ENCODE peak calls at places on chromosomes 3 and 15, in four cellular contexts. T, L, H and I are unnamed samples.

GRCh38 chr3:32913790-32914446 is 37.5 kb upstream of the CCR4 start:
- DNase-seq in T (no peak), L (no peak), H (no peak), I (no peak)

GRCh38 chr3:18982920-18983319 is 165.4 kb upstream of the KCNH8 start:
- DNase-seq in T (no peak), L (no peak), H (no peak), I (no peak)

GRCh38 chr3:126308394-126309125 is 48.6 kb downstream of the KLF15 start:
- DNase-seq in T (no peak), L (no peak), H (no peak), I (no peak)

GRCh38 chr15:57610130-57610529 is 18.4 kb downstream of the MYZAP start:
- DNase-seq in T (no peak), L (peak), H (no peak), I (no peak)

GRCh38 chr3:30984855-30985793 is 90.7 kb upstream of the GADL1 start:
- DNase-seq in T (no peak), L (peak), H (no peak), I (no peak)

GRCh38 chr3:9308298-9308990 is 54.4 kb upstream of the THUMPD3 start:
- DNase-seq in T (no peak), L (no peak), H (no peak), I (no peak)

GRCh38 chr15:58355965-58356358 is 75.8 kb upstream of the LIPC start:
- DNase-seq in T (no peak), L (no peak), H (no peak), I (no peak)

GRCh38 chr3:119311191-119311925 is 17.2 kb downstream of the ARHGAP31 start:
- DNase-seq in T (no peak), L (peak), H (no peak), I (no peak)

GRCh38 chr3:25151497-25151896 is 276.6 kb upstream of the RARB start:
- DNase-seq in T (no peak), L (no peak), H (no peak), I (no peak)

GRCh38 chr3:64267774-64268604 is 42.7 kb upstream of the PRICKLE2 start:
- DNase-seq in T (peak), L (peak), H (no peak), I (no peak)

GRCh38 chr3:183884437-183885296 is at the start of gene PARL:
- DNase-seq in T (peak), L (peak), H (peak), I (peak)

GRCh38 chr3:64359735-64360134 is 134.5 kb upstream of the PRICKLE2 start:
- DNase-seq in T (no peak), L (no peak), H (no peak), I (no peak)

GRCh38 chr3:17195856-17196604 is 311.3 kb downstream of the PLCL2 start:
- DNase-seq in T (peak), L (peak), H (no peak), I (no peak)

GRCh38 chr15:101489633-101490407 is at the start of gene PCSK6:
- DNase-seq in T (peak), L (no peak), H (no peak), I (peak)

GRCh38 chr3:150114873-150115570 is 144.3 kb upstream of the PFN2 start:
- DNase-seq in T (no peak), L (peak), H (no peak), I (no peak)

GRCh38 chr15:96064351-96064756 is 266.1 kb upstream of the NR2F2 start:
- DNase-seq in T (no peak), L (peak), H (no peak), I (no peak)

GRCh38 chr15:73959012-73959581 is 32.8 kb downstream of the LOXL1 start:
- DNase-seq in T (no peak), L (no peak), H (peak), I (no peak)

GRCh38 chr3:194769020-194769643 is 83.4 kb downstream of the FAM43A start:
- DNase-seq in T (peak), L (peak), H (peak), I (no peak)
- TF ChIP-seq CTCF in T (no peak), L (no peak), H (no peak), I (no peak)

GRCh38 chr3:48556796-48557626 is at the start of gene PFKFB4:
- DNase-seq in T (peak), L (peak), H (peak), I (peak)
- TF ChIP-seq CTCF in T (peak), L (no peak), H (no peak), I (no peak)

GRCh38 chr3:20041197-20041780 is 1.0 kb downstream of the KAT2B start:
- DNase-seq in T (peak), L (peak), H (peak), I (no peak)

GRCh38 chr3:20042331-20042730 is 2.1 kb downstream of the KAT2B start:
- DNase-seq in T (no peak), L (no peak), H (no peak), I (no peak)

GRCh38 chr3:20039082-20039764 is 1.0 kb upstream of the KAT2B start:
- DNase-seq in T (peak), L (no peak), H (no peak), I (no peak)

GRCh38 chr3:20039765-20040475 is at the start of gene KAT2B:
- DNase-seq in T (peak), L (peak), H (peak), I (no peak)

DNA sequence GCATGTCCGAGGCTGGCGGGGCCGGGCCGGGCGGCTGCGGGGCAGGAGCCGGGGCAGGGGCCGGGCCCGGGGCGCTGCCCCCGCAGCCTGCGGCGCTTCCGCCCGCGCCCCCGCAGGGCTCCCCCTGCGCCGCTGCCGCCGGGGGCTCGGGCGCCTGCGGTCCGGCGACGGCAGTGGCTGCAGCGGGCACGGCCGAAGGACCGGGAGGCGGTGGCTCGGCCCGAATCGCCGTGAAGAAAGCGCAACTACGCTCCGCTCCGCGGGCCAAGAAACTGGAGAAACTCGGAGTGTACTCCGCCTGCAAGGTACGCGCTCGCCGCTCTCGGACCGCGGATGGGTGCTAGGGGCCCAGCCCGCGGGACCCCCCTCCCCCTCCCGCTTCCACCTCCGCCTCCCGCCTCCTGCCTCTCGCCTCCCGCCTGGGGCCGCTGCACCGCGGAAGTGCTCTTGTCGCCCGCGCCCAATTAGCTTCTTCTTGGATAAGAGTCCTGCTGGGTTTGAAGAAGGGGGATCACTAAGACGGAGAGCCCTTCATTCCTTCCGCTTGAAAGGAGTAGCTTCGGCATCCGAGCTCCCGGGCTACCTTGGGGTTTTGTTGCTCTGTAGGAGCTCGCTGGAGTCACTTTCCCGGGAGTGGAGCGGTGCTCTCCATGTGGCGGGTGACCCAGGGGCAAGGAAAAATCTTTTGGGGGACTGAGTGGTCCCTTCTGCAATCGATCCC is 390 bp downstream of the KAT2B start:
- DNase-seq in T (peak), L (peak), H (peak), I (no peak)
- TF ChIP-seq CTCF in T (no peak), L (no peak), H (no peak), I (no peak)

GRCh38 chr3:13772885-13773745 is 106.8 kb downstream of the WNT7A start:
- DNase-seq in T (no peak), L (no peak), H (no peak), I (no peak)

GRCh38 chr3:13780432-13781173 is 99.3 kb downstream of the WNT7A start:
- DNase-seq in T (no peak), L (no peak), H (no peak), I (no peak)

GRCh38 chr3:13771496-13771895 is 108.4 kb downstream of the WNT7A start:
- DNase-seq in T (no peak), L (no peak), H (no peak), I (no peak)

GRCh38 chr3:13772321-13772745 is 107.5 kb downstream of the WNT7A start:
- DNase-seq in T (no peak), L (no peak), H (no peak), I (no peak)

GRCh38 chr3:13776253-13777050 is 103.4 kb downstream of the WNT7A start:
- DNase-seq in T (no peak), L (no peak), H (no peak), I (no peak)
- TF ChIP-seq CTCF in T (peak), L (no peak), H (no peak), I (no peak)

GRCh38 chr3:50352762-50353161 is 2.1 kb downstream of the CYB561D2 start:
- DNase-seq in T (no peak), L (peak), H (no peak), I (no peak)
- TF ChIP-seq CTCF in T (no peak), L (peak), H (no peak), I (peak)

GRCh38 chr3:143771258-143771657 is 77.0 kb downstream of the SLC9A9 start:
- DNase-seq in T (no peak), L (no peak), H (no peak), I (no peak)

GRCh38 chr3:143771939-143772338 is 76.3 kb downstream of the SLC9A9 start:
- DNase-seq in T (no peak), L (no peak), H (no peak), I (no peak)

GRCh38 chr3:143769663-143770062 is 78.6 kb downstream of the SLC9A9 start:
- DNase-seq in T (no peak), L (peak), H (no peak), I (no peak)

DNA sequence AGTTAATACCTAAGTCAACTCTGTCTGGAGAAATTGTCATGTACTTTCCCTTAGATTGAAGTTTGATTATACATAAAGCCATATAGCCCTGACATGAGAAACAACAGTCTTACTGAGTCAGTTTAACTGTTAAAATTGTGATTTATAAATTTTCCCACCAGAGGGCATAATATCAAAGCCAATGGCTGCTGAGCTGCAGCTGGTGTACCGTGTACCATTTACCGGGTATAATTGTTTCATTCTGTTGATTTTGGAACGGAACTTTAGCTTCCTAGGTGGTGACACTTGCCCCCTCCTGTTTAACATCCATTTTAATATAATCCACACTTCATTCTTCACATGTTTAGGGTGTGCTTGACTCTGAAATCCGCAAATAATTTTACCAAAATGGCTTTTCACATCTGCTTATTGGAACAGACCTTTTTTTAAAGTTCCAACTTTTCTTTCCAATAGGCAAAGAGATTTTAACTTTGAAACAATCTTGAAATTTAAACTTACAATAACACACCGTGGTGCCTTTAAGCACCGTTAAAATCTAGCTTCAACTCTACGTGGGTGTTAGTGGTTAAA is 72.8 kb downstream of the SLC9A9 start:
- DNase-seq in T (peak), L (peak), H (no peak), I (peak)
- TF ChIP-seq CTCF in T (peak), L (peak), H (peak), I (peak)

DNA sequence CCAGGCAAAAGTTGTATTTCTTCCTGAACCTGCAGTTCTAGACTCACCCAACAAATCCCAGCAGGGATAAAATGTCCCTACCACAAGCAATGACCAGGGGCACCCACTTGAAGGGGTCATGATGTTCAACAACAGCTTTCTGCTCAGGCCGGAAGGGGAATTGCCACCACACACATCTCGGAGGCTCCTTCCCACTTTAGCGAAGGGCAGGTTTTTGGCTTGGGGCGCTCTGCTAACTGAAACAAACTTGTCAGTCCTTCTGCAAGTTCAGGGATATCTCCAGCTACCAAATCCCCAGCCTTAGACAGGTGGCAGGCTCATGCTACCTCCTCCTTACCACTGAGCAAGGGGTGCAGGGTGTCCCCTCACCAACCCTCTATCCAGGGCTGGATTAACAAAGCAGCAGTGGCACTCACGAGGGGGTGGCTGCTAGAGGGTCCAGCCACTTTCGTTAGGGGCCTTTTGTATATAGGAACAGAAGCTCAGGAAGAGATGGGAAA is 2.2 kb downstream of the ADCY5 start:
- DNase-seq in T (no peak), L (no peak), H (no peak), I (no peak)
- TF ChIP-seq CTCF in T (no peak), L (no peak), H (no peak), I (no peak)